ENCODE peak calls at places on chromosome 22, in ten cellular contexts. A is pancreas, W is A549, D is C1 segment of cervical spinal cord, G is type B pancreatic cell, Z is T follicular helper cell, L is Kasumi-1, M is M059J, F is GM23338, C is esophagus muscularis mucosa. J is an unnamed sample.

GRCh38 chr22:19815823-19816290 is 38.8 kb downstream of the GNB1L start:
- DNase-seq in A (no peak), W (no peak), D (no peak), G (no peak), Z (no peak), L (no peak), M (no peak), F (no peak), C (no peak), J (no peak)

GRCh38 chr22:36374603-36375024 is 13.2 kb downstream of the MYH9 start:
- DNase-seq in A (no peak), W (no peak), D (no peak), G (no peak), Z (no peak), L (no peak), M (peak; percentile 90), F (no peak), C (no peak), J (no peak)

GRCh38 chr22:39832627-39833074 is 60.9 kb downstream of the ENTHD1 start:
- DNase-seq in A (no peak), W (no peak), D (no peak), G (no peak), Z (no peak), L (no peak), M (no peak), F (no peak), C (no peak), J (no peak)

GRCh38 chr22:29626497-29627195 is 23.2 kb downstream of the NF2 start:
- DNase-seq in A (no peak), W (no peak), D (no peak), G (no peak), Z (no peak), L (no peak), M (peak; percentile 74), F (no peak), C (no peak), J (no peak)

GRCh38 chr22:19822301-19823117 is 32.2 kb downstream of the GNB1L start:
- DNase-seq in A (peak; percentile 46), W (no peak), D (no peak), G (peak; percentile 66), Z (no peak), L (no peak), M (no peak), F (no peak), C (no peak), J (no peak)

GRCh38 chr22:44616882-44617655 is 84.9 kb upstream of the PRR5 start:
- DNase-seq in A (no peak), W (no peak), D (no peak), G (peak; percentile 61), Z (no peak), L (no peak), M (no peak), F (no peak), C (no peak), J (no peak)

GRCh38 chr22:19063581-19064353 is 58.4 kb downstream of the DGCR2 start:
- DNase-seq in A (no peak), W (no peak), D (no peak), G (no peak), Z (no peak), L (no peak), M (no peak), F (no peak), C (no peak), J (no peak)

GRCh38 chr22:16958475-16958874 is 49.5 kb downstream of the GAB4 start:
- DNase-seq in A (no peak), W (no peak), D (no peak), G (no peak), Z (no peak), L (no peak), M (no peak), F (no peak), C (peak; percentile 72), J (no peak)

GRCh38 chr22:45548991-45549736 is 46.5 kb downstream of the FBLN1 start:
- DNase-seq in A (no peak), W (peak; percentile 90), D (no peak), G (no peak), Z (no peak), L (no peak), M (peak; percentile 91), F (peak; percentile 49), C (peak; percentile 96), J (no peak)

GRCh38 chr22:24525416-24526037 is 29.4 kb downstream of the GUCD1 start:
- DNase-seq in A (peak; percentile 82), W (peak; percentile 67), D (peak; percentile 8), G (no peak), Z (peak; percentile 55), L (peak; percentile 74), M (peak; percentile 61), F (peak; percentile 92), C (peak; percentile 95), J (peak; percentile 57)

GRCh38 chr22:38740754-38741153 is 15.0 kb downstream of the SUN2 start:
- DNase-seq in A (no peak), W (no peak), D (no peak), G (no peak), Z (no peak), L (no peak), M (no peak), F (no peak), C (no peak), J (no peak)

GRCh38 chr22:46997311-46997970 is 235.0 kb downstream of the TBC1D22A start:
- DNase-seq in A (no peak), W (no peak), D (no peak), G (no peak), Z (no peak), L (no peak), M (no peak), F (no peak), C (no peak), J (no peak)

GRCh38 chr22:46696225-46696518 is 41.9 kb downstream of the CERK start:
- DNase-seq in A (no peak), W (no peak), D (no peak), G (no peak), Z (no peak), L (no peak), M (no peak), F (no peak), C (no peak), J (no peak)

GRCh38 chr22:31585161-31585859 is 76.7 kb downstream of the PISD start:
- DNase-seq in A (no peak), W (no peak), D (no peak), G (no peak), Z (no peak), L (no peak), M (no peak), F (no peak), C (no peak), J (no peak)

GRCh38 chr22:31631381-31631780 is 30.6 kb downstream of the PISD start:
- DNase-seq in A (no peak), W (no peak), D (no peak), G (no peak), Z (no peak), L (no peak), M (no peak), F (no peak), C (no peak), J (no peak)

GRCh38 chr22:47014946-47015345 is 252.5 kb downstream of the TBC1D22A start:
- DNase-seq in A (no peak), W (no peak), D (no peak), G (no peak), Z (no peak), L (no peak), M (no peak), F (no peak), C (no peak), J (no peak)

GRCh38 chr22:23065069-23065451 is 5.3 kb upstream of the GNAZ start:
- DNase-seq in A (peak; percentile 12), W (no peak), D (no peak), G (no peak), Z (no peak), L (no peak), M (no peak), F (no peak), C (peak; percentile 55), J (no peak)

GRCh38 chr22:34105461-34106062 is 185.3 kb upstream of the LARGE1 start:
- DNase-seq in A (peak; percentile 76), W (peak; percentile 2), D (peak; percentile 10), G (peak; percentile 73), Z (no peak), L (no peak), M (peak; percentile 1), F (peak; percentile 88), C (peak; percentile 89), J (peak; percentile 50)

GRCh38 chr22:22894740-22895731 is 7.4 kb downstream of the IGLL5 start:
- DNase-seq in A (no peak), W (no peak), D (no peak), G (no peak), Z (no peak), L (no peak), M (no peak), F (no peak), C (no peak), J (no peak)

GRCh38 chr22:31943976-31944699 is at the start of gene YWHAH:
- DNase-seq in A (peak; percentile 99), W (peak; percentile 83), D (peak; percentile 96), G (peak; percentile 99), Z (peak; percentile 79), L (peak; percentile 88), M (peak; percentile 84), F (peak; percentile 95), C (peak; percentile 98), J (peak; percentile 91)

GRCh38 chr22:49261616-49262015 is 566.1 kb downstream of the BRD1 start:
- DNase-seq in A (peak; percentile 41), W (no peak), D (peak; percentile 6), G (peak; percentile 58), Z (no peak), L (no peak), M (no peak), F (no peak), C (no peak), J (no peak)

GRCh38 chr22:49554741-49555140 is 272.9 kb downstream of the BRD1 start:
- DNase-seq in A (peak; percentile 27), W (no peak), D (no peak), G (peak; percentile 57), Z (no peak), L (no peak), M (no peak), F (no peak), C (no peak), J (no peak)

GRCh38 chr22:20725987-20726558 is 47.8 kb upstream of the SERPIND1 start:
- DNase-seq in A (no peak), W (no peak), D (no peak), G (no peak), Z (no peak), L (no peak), M (peak; percentile 69), F (no peak), C (no peak), J (no peak)

GRCh38 chr22:49999901-50000586 is 12.5 kb downstream of the IL17REL start:
- DNase-seq in A (peak; percentile 54), W (no peak), D (no peak), G (no peak), Z (no peak), L (no peak), M (no peak), F (peak; percentile 33), C (no peak), J (no peak)

GRCh38 chr22:26701323-26701722 is 43.9 kb downstream of the MIAT start:
- DNase-seq in A (no peak), W (no peak), D (no peak), G (no peak), Z (no peak), L (peak; percentile 2), M (no peak), F (no peak), C (no peak), J (no peak)

GRCh38 chr22:23565288-23565941 is 14.7 kb downstream of the IGLL1 start:
- DNase-seq in A (peak; percentile 57), W (no peak), D (no peak), G (no peak), Z (no peak), L (peak; percentile 26), M (peak; percentile 7), F (peak; percentile 71), C (no peak), J (no peak)

GRCh38 chr22:49976439-49977175 is 16.0 kb downstream of the PIM3 start:
- DNase-seq in A (no peak), W (no peak), D (no peak), G (no peak), Z (no peak), L (no peak), M (peak; percentile 19), F (no peak), C (no peak), J (no peak)

GRCh38 chr22:46843691-46844297 is 81.3 kb downstream of the TBC1D22A start:
- DNase-seq in A (no peak), W (no peak), D (no peak), G (no peak), Z (no peak), L (no peak), M (peak; percentile 25), F (no peak), C (no peak), J (no peak)

J was measured in amygdala.